ENCODE peak calls at places on chromosomes 6 and 20, in ten cellular contexts. J is colonic mucosa, Z is pancreas, H is esophagus muscularis mucosa, K is heart right ventricle, V is upper lobe of left lung, O is upper lobe of right lung, D is spleen, N is OCI-LY7, R is epithelial cell of esophagus. C is an unnamed sample.

GRCh38 chr6:150450918-150451317 is 82.1 kb downstream of the IYD start:
- DNase-seq in J (no peak), Z (no peak), H (peak), K (no peak), V (no peak), O (no peak), D (no peak), N (no peak), R (no peak), C (no peak)

GRCh38 chr6:63305278-63305677 is 14.5 kb downstream of the LGSN start:
- DNase-seq in J (peak), Z (no peak), H (no peak), K (no peak), V (no peak), O (no peak), D (no peak), N (no peak), R (peak), C (no peak)

GRCh38 chr6:20574355-20574754 is 40.1 kb downstream of the CDKAL1 start:
- DNase-seq in J (no peak), Z (no peak), H (no peak), K (no peak), V (no peak), O (no peak), D (no peak), N (no peak), R (no peak), C (no peak)

GRCh38 chr6:128531696-128532095 is 11.3 kb upstream of the PTPRK start:
- DNase-seq in J (no peak), Z (no peak), H (no peak), K (no peak), V (no peak), O (no peak), D (no peak), N (no peak), R (no peak), C (no peak)

GRCh38 chr6:143536461-143536865 is 24.9 kb upstream of the FUCA2 start:
- DNase-seq in J (peak), Z (peak), H (no peak), K (peak), V (peak), O (peak), D (peak), N (peak), R (peak), C (no peak)

GRCh38 chr20:58748628-58749027 is 56.0 kb downstream of the NPEPL1 start:
- DNase-seq in J (no peak), Z (no peak), H (peak), K (no peak), V (no peak), O (no peak), D (no peak), N (no peak), R (no peak), C (no peak)

GRCh38 chr6:41167173-41167963 is 4.5 kb upstream of the TREM2 start:
- DNase-seq in J (no peak), Z (no peak), H (peak), K (no peak), V (no peak), O (no peak), D (no peak), N (no peak), R (peak), C (no peak)

GRCh38 chr6:139960676-139961075 is 586.2 kb upstream of the CITED2 start:
- DNase-seq in J (no peak), Z (no peak), H (no peak), K (no peak), V (no peak), O (no peak), D (no peak), N (no peak), R (peak), C (no peak)

GRCh38 chr20:48115511-48115910 is 330.2 kb upstream of the SULF2 start:
- DNase-seq in J (no peak), Z (no peak), H (no peak), K (no peak), V (no peak), O (peak), D (no peak), N (no peak), R (no peak), C (no peak)

GRCh38 chr6:110039364-110039995 is 61.4 kb downstream of the GPR6 start:
- DNase-seq in J (peak), Z (peak), H (peak), K (peak), V (no peak), O (peak), D (peak), N (peak), R (peak), C (peak)

GRCh38 chr20:1636621-1637020 is 16.8 kb upstream of the SIRPB1 start:
- DNase-seq in J (no peak), Z (no peak), H (peak), K (no peak), V (no peak), O (no peak), D (no peak), N (no peak), R (no peak), C (no peak)

GRCh38 chr6:7745942-7746341 is 20.0 kb downstream of the BMP6 start:
- DNase-seq in J (no peak), Z (no peak), H (no peak), K (no peak), V (peak), O (no peak), D (no peak), N (no peak), R (no peak), C (no peak)

GRCh38 chr20:36306557-36307411 is 645 bp downstream of the DLGAP4 start:
- DNase-seq in J (no peak), Z (no peak), H (no peak), K (no peak), V (peak), O (peak), D (no peak), N (no peak), R (no peak), C (no peak)

GRCh38 chr6:109610555-109610954 is 80.4 kb downstream of the AK9 start:
- DNase-seq in J (no peak), Z (no peak), H (no peak), K (no peak), V (no peak), O (no peak), D (no peak), N (no peak), R (no peak), C (no peak)

GRCh38 chr6:13990830-13991229 is 66.1 kb downstream of the RNF182 start:
- DNase-seq in J (no peak), Z (no peak), H (no peak), K (no peak), V (no peak), O (no peak), D (no peak), N (no peak), R (peak), C (no peak)

GRCh38 chr20:57787151-57787968 is 77.5 kb upstream of the PMEPA1 start:
- DNase-seq in J (no peak), Z (no peak), H (no peak), K (no peak), V (no peak), O (no peak), D (peak), N (no peak), R (no peak), C (no peak)

GRCh38 chr6:74715362-74716068 is 490.3 kb downstream of the COL12A1 start:
- DNase-seq in J (no peak), Z (no peak), H (no peak), K (no peak), V (no peak), O (no peak), D (no peak), N (no peak), R (peak), C (no peak)

GRCh38 chr6:130411481-130411880 is 45.7 kb downstream of the TMEM200A start:
- DNase-seq in J (no peak), Z (no peak), H (no peak), K (no peak), V (no peak), O (no peak), D (no peak), N (no peak), R (peak), C (no peak)

GRCh38 chr20:1434571-1435336 is 31.9 kb downstream of the NSFL1C start:
- DNase-seq in J (peak), Z (no peak), H (no peak), K (no peak), V (no peak), O (no peak), D (no peak), N (peak), R (peak), C (peak)

GRCh38 chr6:31836036-31836675 is 8.6 kb downstream of the HSPA1B start:
- DNase-seq in J (peak), Z (no peak), H (no peak), K (no peak), V (no peak), O (no peak), D (peak), N (peak), R (no peak), C (no peak)

GRCh38 chr6:81241717-81242116 is 510.8 kb downstream of the TENT5A start:
- DNase-seq in J (no peak), Z (no peak), H (no peak), K (no peak), V (no peak), O (no peak), D (no peak), N (no peak), R (peak), C (no peak)

GRCh38 chr20:34249291-34249690 is 8.1 kb downstream of the ASIP start:
- DNase-seq in J (no peak), Z (no peak), H (no peak), K (no peak), V (no peak), O (no peak), D (no peak), N (no peak), R (no peak), C (peak)

GRCh38 chr6:165854061-165854862 is 191.2 kb upstream of the PDE10A start:
- DNase-seq in J (no peak), Z (no peak), H (peak), K (no peak), V (peak), O (no peak), D (no peak), N (no peak), R (no peak), C (no peak)
- H3K4me3 ChIP-seq in J (no peak), Z (no peak), H (peak), K (peak), V (no peak), O (no peak), D (no peak), N (no peak), R (no peak), C (no peak)

DNA sequence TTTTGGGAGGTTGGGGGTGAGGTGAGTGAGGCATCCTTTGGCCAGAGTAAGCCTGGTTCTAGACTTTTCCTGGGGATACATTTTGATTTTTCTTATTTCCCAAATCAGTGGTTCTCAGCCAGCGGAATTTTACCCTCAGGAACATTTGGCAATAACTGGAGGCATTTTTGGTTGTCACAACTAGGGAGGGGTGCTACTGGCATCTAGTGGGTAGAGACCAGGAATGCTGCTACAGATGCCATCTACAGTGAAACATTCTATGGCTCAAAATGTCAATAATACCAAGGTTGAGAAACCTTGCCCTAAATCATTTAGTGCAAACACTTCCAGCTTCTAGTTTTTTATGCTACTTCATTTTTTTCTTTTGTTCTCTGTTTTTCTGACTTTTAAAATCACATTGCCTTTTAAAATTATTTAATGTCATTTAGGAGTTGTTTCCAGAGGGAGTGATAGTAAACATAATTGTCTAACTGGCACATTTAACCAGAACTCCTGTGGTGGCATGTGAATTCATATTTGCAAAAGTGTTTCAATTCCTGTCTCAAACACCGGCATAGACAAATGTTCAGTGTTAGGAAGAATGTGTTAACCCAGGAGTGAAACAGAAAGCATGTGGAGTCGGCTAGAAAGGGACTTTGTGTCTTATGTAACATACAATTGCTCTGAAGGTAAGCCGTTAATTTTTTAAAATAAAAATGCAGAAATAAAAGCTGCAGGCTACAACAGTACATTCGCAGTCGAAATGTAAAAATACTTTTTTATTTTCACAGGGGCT is 59.0 kb downstream of the QRSL1 start:
- DNase-seq in J (no peak), Z (no peak), H (no peak), K (no peak), V (no peak), O (no peak), D (no peak), N (peak), R (peak), C (no peak)
- TF ChIP-seq CTCF in J (no peak), Z (no peak), H (no peak), K (no peak), V (no peak), O (peak), D (no peak), N (peak), R (peak), C (no peak)

GRCh38 chr6:17968876-17969275 is 18.6 kb downstream of the KIF13A start:
- DNase-seq in J (no peak), Z (no peak), H (no peak), K (no peak), V (no peak), O (no peak), D (no peak), N (no peak), R (no peak), C (no peak)

GRCh38 chr6:17972978-17973622 is 14.3 kb downstream of the KIF13A start:
- DNase-seq in J (no peak), Z (no peak), H (no peak), K (no peak), V (no peak), O (no peak), D (no peak), N (no peak), R (no peak), C (no peak)

GRCh38 chr6:17974570-17975368 is 12.7 kb downstream of the KIF13A start:
- DNase-seq in J (no peak), Z (no peak), H (no peak), K (no peak), V (no peak), O (no peak), D (no peak), N (no peak), R (no peak), C (no peak)

GRCh38 chr6:17971128-17972073 is 16.0 kb downstream of the KIF13A start:
- DNase-seq in J (no peak), Z (no peak), H (no peak), K (no peak), V (no peak), O (no peak), D (no peak), N (no peak), R (peak), C (no peak)

GRCh38 chr6:17972074-17972966 is 15.1 kb downstream of the KIF13A start:
- DNase-seq in J (no peak), Z (no peak), H (no peak), K (no peak), V (no peak), O (no peak), D (no peak), N (no peak), R (no peak), C (no peak)
- H3K4me3 ChIP-seq in J (no peak), Z (no peak), H (no peak), K (peak), V (no peak), O (no peak), D (no peak), N (no peak), R (no peak), C (no peak)

GRCh38 chr6:6712979-6713514 is 124.5 kb downstream of the LY86 start:
- DNase-seq in J (no peak), Z (no peak), H (no peak), K (no peak), V (no peak), O (no peak), D (peak), N (no peak), R (peak), C (no peak)

GRCh38 chr6:6711832-6712231 is 123.3 kb downstream of the LY86 start:
- DNase-seq in J (no peak), Z (no peak), H (no peak), K (no peak), V (no peak), O (no peak), D (peak), N (peak), R (no peak), C (no peak)

GRCh38 chr6:6714498-6715360 is 126.2 kb downstream of the LY86 start:
- DNase-seq in J (no peak), Z (no peak), H (no peak), K (no peak), V (no peak), O (no peak), D (no peak), N (no peak), R (no peak), C (no peak)

GRCh38 chr6:6713660-6714446 is 125.3 kb downstream of the LY86 start:
- DNase-seq in J (no peak), Z (no peak), H (no peak), K (no peak), V (no peak), O (no peak), D (no peak), N (no peak), R (peak), C (no peak)

DNA sequence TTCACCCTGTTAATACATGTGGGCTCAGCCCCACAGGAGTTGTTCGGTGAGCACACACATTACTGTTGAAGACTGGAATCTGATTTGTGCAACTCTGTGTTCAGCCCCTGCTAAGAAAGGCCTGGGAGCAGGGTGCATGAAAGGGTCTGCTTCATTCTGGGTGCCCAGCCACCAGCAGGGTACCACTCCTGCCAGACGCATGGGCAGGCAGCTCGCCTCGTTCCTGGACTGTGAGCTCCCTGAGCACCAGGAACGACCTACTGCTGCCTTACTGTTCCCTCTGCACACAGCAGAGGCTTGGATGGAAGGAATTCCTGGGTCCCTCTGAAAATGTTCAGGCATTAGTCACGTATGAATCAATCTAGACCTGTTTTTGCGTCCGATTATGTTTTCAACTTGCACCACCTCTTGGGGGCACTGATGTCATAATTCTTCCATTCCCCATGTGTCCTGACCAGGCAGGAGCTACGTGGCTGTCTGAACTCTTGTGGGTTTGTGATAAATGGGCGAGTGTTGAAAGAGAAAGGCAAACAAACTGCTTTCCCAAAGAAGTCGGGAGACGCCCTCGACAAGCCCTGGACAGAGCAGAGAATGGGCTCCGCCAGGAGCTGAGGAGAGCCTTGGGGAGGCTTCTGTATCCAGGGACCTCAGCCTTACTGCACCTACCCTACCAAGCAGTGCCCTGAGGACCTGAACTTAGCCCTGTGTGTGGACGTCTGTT is 123.9 kb downstream of the LY86 start:
- DNase-seq in J (peak), Z (peak), H (no peak), K (no peak), V (no peak), O (peak), D (no peak), N (no peak), R (peak), C (peak)
- TF ChIP-seq CTCF in J (no peak), Z (no peak), H (no peak), K (no peak), V (peak), O (no peak), D (no peak), N (peak), R (peak), C (no peak)

GRCh38 chr6:4316867-4317400 is 181.6 kb upstream of the ECI2 start:
- DNase-seq in J (peak), Z (peak), H (peak), K (peak), V (peak), O (peak), D (no peak), N (no peak), R (peak), C (peak)
- H3K4me3 ChIP-seq in J (no peak), Z (no peak), H (no peak), K (no peak), V (no peak), O (no peak), D (no peak), N (no peak), R (no peak), C (no peak)

GRCh38 chr6:105507811-105508210 is 104.9 kb upstream of the PREP start:
- DNase-seq in J (no peak), Z (no peak), H (no peak), K (no peak), V (no peak), O (no peak), D (no peak), N (no peak), R (no peak), C (no peak)

GRCh38 chr6:105511639-105512038 is 108.8 kb upstream of the PREP start:
- DNase-seq in J (no peak), Z (no peak), H (no peak), K (no peak), V (no peak), O (no peak), D (no peak), N (no peak), R (no peak), C (no peak)

GRCh38 chr6:105514306-105514705 is 111.4 kb upstream of the PREP start:
- DNase-seq in J (no peak), Z (no peak), H (no peak), K (no peak), V (no peak), O (no peak), D (no peak), N (no peak), R (no peak), C (no peak)

GRCh38 chr6:105510746-105511145 is 107.9 kb upstream of the PREP start:
- DNase-seq in J (no peak), Z (no peak), H (no peak), K (no peak), V (no peak), O (no peak), D (no peak), N (no peak), R (no peak), C (peak)

DNA sequence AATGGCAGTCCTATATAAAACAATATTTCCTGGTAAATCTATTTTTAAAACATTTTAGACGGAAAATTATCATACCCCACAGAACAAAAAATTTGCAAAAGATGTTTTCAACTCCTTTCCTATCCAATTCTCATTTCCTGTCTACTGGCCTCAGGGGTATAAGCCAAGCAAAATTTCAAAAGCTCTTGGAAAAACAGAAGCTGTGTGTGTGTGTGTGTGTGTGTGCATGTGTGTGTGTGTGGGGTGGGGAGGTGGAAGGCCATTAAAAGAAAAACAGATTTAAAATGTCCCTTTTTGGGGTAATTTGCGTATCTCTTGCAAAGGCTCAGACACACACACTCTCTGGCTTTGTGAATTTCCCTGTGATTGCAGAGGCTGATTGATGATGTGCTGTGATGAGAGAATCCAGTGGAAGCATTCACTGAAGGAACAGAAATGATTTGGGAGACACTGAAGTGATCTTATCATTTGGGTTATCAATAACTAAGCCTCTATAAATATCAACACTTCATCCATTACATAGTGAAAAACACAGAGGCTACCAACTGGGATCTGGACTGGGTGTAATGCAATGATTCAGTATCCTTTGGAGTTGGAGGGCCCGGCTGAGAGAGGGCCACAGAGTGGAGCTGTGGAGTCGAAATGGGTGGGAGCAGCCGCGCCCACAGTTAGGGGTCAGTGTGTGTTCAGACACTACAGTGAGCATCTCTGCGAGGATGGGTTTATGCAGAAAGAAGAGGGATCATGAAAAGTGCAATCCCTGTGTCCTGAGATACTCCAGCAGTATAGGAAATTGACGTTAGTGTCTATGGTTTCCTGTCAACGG is 106.8 kb upstream of the PREP start:
- DNase-seq in J (no peak), Z (no peak), H (no peak), K (peak), V (peak), O (no peak), D (no peak), N (peak), R (no peak), C (no peak)
- TF ChIP-seq CTCF in J (no peak), Z (no peak), H (peak), K (peak), V (no peak), O (no peak), D (no peak), N (peak), R (no peak), C (peak)